ENCODE peak calls at places on chromosomes 11 and 22, in seven cellular contexts. S is HTR-8/SVneo; E is stimulated activated CD8-positive, alpha-beta memory T cell treated with anti-CD3 and anti-CD28 coated beads, Interleukin-12 subunit alpha, Interleukin-12 subunit beta, amount 100 ng/mL, for 1 hour; Y is occipital lobe; R is COLO829; Z is astrocyte of the cerebellum; H is Panc1. U is an unnamed sample.

GRCh38 chr11:3000032-3000961 is 8.2 kb upstream of the NAP1L4 start:
- DNase-seq in S (no peak), E (no peak), Y (peak), R (peak), Z (peak), H (no peak), U (no peak)

GRCh38 chr22:35177811-35178210 is 79.5 kb upstream of the HMGXB4 start:
- DNase-seq in S (no peak), E (no peak), Y (no peak), R (no peak), Z (no peak), H (no peak), U (no peak)

GRCh38 chr11:48013269-48013901 is 33.0 kb downstream of the PTPRJ start:
- DNase-seq in S (no peak), E (no peak), Y (no peak), R (no peak), Z (no peak), H (no peak), U (no peak)

GRCh38 chr22:48316876-48317250 is 1510.8 kb downstream of the BRD1 start:
- DNase-seq in S (no peak), E (no peak), Y (no peak), R (no peak), Z (no peak), H (no peak), U (no peak)

GRCh38 chr22:20642668-20643179 is 131.2 kb upstream of the SERPIND1 start:
- DNase-seq in S (no peak), E (no peak), Y (no peak), R (no peak), Z (no peak), H (no peak), U (no peak)

GRCh38 chr11:119110439-119110838 is 3.3 kb downstream of the C2CD2L start:
- DNase-seq in S (no peak), E (no peak), Y (no peak), R (no peak), Z (no peak), H (no peak), U (no peak)

GRCh38 chr11:97289823-97290222 is 900.0 kb downstream of the JRKL start:
- DNase-seq in S (no peak), E (no peak), Y (no peak), R (no peak), Z (no peak), H (no peak), U (no peak)

GRCh38 chr11:44409071-44409470 is 99.1 kb upstream of the ALX4 start:
- DNase-seq in S (no peak), E (no peak), Y (no peak), R (no peak), Z (no peak), H (no peak), U (no peak)

GRCh38 chr11:71563401-71563800 is 2.0 kb upstream of the KRTAP5-10 start:
- DNase-seq in S (peak), E (no peak), Y (no peak), R (peak), Z (no peak), H (peak), U (no peak)

GRCh38 chr11:128965485-128965884 is 22.8 kb upstream of the TP53AIP1 start:
- DNase-seq in S (no peak), E (no peak), Y (no peak), R (no peak), Z (no peak), H (no peak), U (no peak)

GRCh38 chr11:16356751-16357365 is 512 bp upstream of the SOX6 start:
- DNase-seq in S (no peak), E (no peak), Y (peak), R (peak), Z (peak), H (no peak), U (no peak)

GRCh38 chr11:59158206-59159068 is 13.5 kb upstream of the DTX4 start:
- DNase-seq in S (peak), E (peak), Y (no peak), R (peak), Z (peak), H (no peak), U (no peak)

GRCh38 chr11:64064374-64065140 is 28.8 kb downstream of the FLRT1 start:
- DNase-seq in S (no peak), E (no peak), Y (no peak), R (no peak), Z (no peak), H (no peak), U (no peak)

GRCh38 chr22:37095113-37095512 is 14.4 kb downstream of the TMPRSS6 start:
- DNase-seq in S (no peak), E (no peak), Y (no peak), R (no peak), Z (no peak), H (no peak), U (no peak)

GRCh38 chr22:23183107-23183698 is 2.9 kb downstream of the BCR start:
- DNase-seq in S (no peak), E (no peak), Y (peak), R (peak), Z (peak), H (no peak), U (no peak)

GRCh38 chr11:69667619-69668604 is 7.2 kb downstream of the LTO1 start:
- DNase-seq in S (no peak), E (no peak), Y (no peak), R (no peak), Z (no peak), H (no peak), U (no peak)

GRCh38 chr11:13008625-13009475 is at the start of gene RASSF10:
- DNase-seq in S (peak), E (no peak), Y (no peak), R (peak), Z (peak), H (no peak), U (no peak)

GRCh38 chr11:70414341-70415100 is 16.2 kb downstream of the CTTN start:
- DNase-seq in S (no peak), E (no peak), Y (no peak), R (no peak), Z (no peak), H (no peak), U (no peak)

GRCh38 chr11:119854521-119854920 is 125.5 kb upstream of the NECTIN1 start:
- DNase-seq in S (no peak), E (no peak), Y (no peak), R (no peak), Z (no peak), H (no peak), U (no peak)

GRCh38 chr11:22711212-22711770 is 44.9 kb downstream of the GAS2 start:
- DNase-seq in S (no peak), E (no peak), Y (no peak), R (no peak), Z (no peak), H (no peak), U (no peak)

U was measured in BJ.